ENCODE peak calls at places on chromosomes 12 and 14, in eight cellular contexts. One of them, this sample, is unnamed.
A peak's percentile ranks its signal among the peaks of the same experiment; 100 is the strongest.

GRCh38 chr14:61153436-61153835 is 127.7 kb downstream of the TMEM30B start:
- DNase-seq in pancreas: no peak
- DNase-seq in NCI-H2029: no peak
- DNase-seq in head of caudate nucleus: no peak
- DNase-seq in AG10803: no peak
- DNase-seq in H4: no peak
- DNase-seq in cardiac muscle cell: no peak
- DNase-seq in hepatic stellate cell: no peak
- DNase-seq in this sample: no peak

GRCh38 chr12:6292606-6293005 is 17.9 kb upstream of the PLEKHG6 start:
- DNase-seq in H4: no peak
- DNase-seq in cardiac muscle cell: peak; percentile 76
- DNase-seq in hepatic stellate cell: no peak
- DNase-seq in head of caudate nucleus: no peak
- DNase-seq in pancreas: no peak
- DNase-seq in AG10803: peak; percentile 77
- DNase-seq in NCI-H2029: no peak
- DNase-seq in this sample: no peak

GRCh38 chr14:64714432-64715025 is 10.3 kb downstream of the PLEKHG3 start:
- DNase-seq in H4: no peak
- DNase-seq in AG10803: no peak
- DNase-seq in NCI-H2029: no peak
- DNase-seq in cardiac muscle cell: no peak
- DNase-seq in head of caudate nucleus: no peak
- DNase-seq in pancreas: no peak
- DNase-seq in hepatic stellate cell: no peak
- DNase-seq in this sample: no peak

GRCh38 chr14:77549451-77549850 is 50.8 kb upstream of the ISM2 start:
- DNase-seq in pancreas: no peak
- DNase-seq in cardiac muscle cell: no peak
- DNase-seq in AG10803: no peak
- DNase-seq in NCI-H2029: no peak
- DNase-seq in H4: no peak
- DNase-seq in head of caudate nucleus: no peak
- DNase-seq in hepatic stellate cell: no peak
- DNase-seq in this sample: no peak

GRCh38 chr12:58424735-58425379 is 483.5 kb downstream of the ATP23 start:
- DNase-seq in hepatic stellate cell: no peak
- DNase-seq in AG10803: peak; percentile 52
- DNase-seq in cardiac muscle cell: no peak
- DNase-seq in H4: no peak
- DNase-seq in head of caudate nucleus: no peak
- DNase-seq in NCI-H2029: no peak
- DNase-seq in pancreas: no peak
- DNase-seq in this sample: no peak

GRCh38 chr14:35365130-35366047 is 39.2 kb downstream of the NFKBIA start:
- DNase-seq in AG10803: peak; percentile 83
- DNase-seq in cardiac muscle cell: peak; percentile 76
- DNase-seq in pancreas: no peak
- DNase-seq in head of caudate nucleus: no peak
- DNase-seq in H4: peak; percentile 84
- DNase-seq in NCI-H2029: no peak
- DNase-seq in hepatic stellate cell: peak; percentile 88
- DNase-seq in this sample: peak; percentile 79

GRCh38 chr12:13101854-13102375 is 1.6 kb downstream of the GSG1 start:
- DNase-seq in H4: peak; percentile 53
- DNase-seq in cardiac muscle cell: peak; percentile 32
- DNase-seq in AG10803: no peak
- DNase-seq in NCI-H2029: no peak
- DNase-seq in head of caudate nucleus: no peak
- DNase-seq in hepatic stellate cell: no peak
- DNase-seq in pancreas: no peak
- DNase-seq in this sample: no peak

GRCh38 chr12:103334447-103334846 is 161.3 kb downstream of the C12orf42 start:
- DNase-seq in cardiac muscle cell: no peak
- DNase-seq in hepatic stellate cell: no peak
- DNase-seq in head of caudate nucleus: no peak
- DNase-seq in H4: no peak
- DNase-seq in AG10803: no peak
- DNase-seq in NCI-H2029: no peak
- DNase-seq in pancreas: no peak
- DNase-seq in this sample: no peak

GRCh38 chr12:34600592-34601462 is 578.5 kb downstream of the ALG10 start:
- DNase-seq in NCI-H2029: no peak
- DNase-seq in cardiac muscle cell: no peak
- DNase-seq in hepatic stellate cell: no peak
- DNase-seq in head of caudate nucleus: no peak
- DNase-seq in pancreas: no peak
- DNase-seq in H4: no peak
- DNase-seq in AG10803: no peak
- DNase-seq in this sample: peak; percentile 6

GRCh38 chr14:60651051-60651935 is 2.0 kb upstream of the SIX1 start:
- DNase-seq in NCI-H2029: peak; percentile 68
- DNase-seq in hepatic stellate cell: no peak
- DNase-seq in pancreas: no peak
- DNase-seq in AG10803: no peak
- DNase-seq in cardiac muscle cell: no peak
- DNase-seq in H4: no peak
- DNase-seq in head of caudate nucleus: no peak
- DNase-seq in this sample: no peak

GRCh38 chr12:97568336-97569180 is 106.0 kb downstream of the RMST start:
- DNase-seq in AG10803: no peak
- DNase-seq in cardiac muscle cell: no peak
- DNase-seq in hepatic stellate cell: no peak
- DNase-seq in head of caudate nucleus: no peak
- DNase-seq in NCI-H2029: peak; percentile 47
- DNase-seq in pancreas: peak; percentile 40
- DNase-seq in H4: no peak
- DNase-seq in this sample: no peak

GRCh38 chr12:101891462-101891971 is 14.1 kb downstream of the DRAM1 start:
- DNase-seq in AG10803: peak; percentile 89
- DNase-seq in NCI-H2029: peak; percentile 31
- DNase-seq in pancreas: no peak
- DNase-seq in hepatic stellate cell: peak; percentile 39
- DNase-seq in head of caudate nucleus: no peak
- DNase-seq in H4: peak; percentile 82
- DNase-seq in cardiac muscle cell: peak; percentile 61
- DNase-seq in this sample: no peak

GRCh38 chr14:28744126-28744525 is 22.5 kb upstream of the FOXG1 start:
- DNase-seq in pancreas: no peak
- DNase-seq in cardiac muscle cell: no peak
- DNase-seq in AG10803: no peak
- DNase-seq in head of caudate nucleus: no peak
- DNase-seq in hepatic stellate cell: no peak
- DNase-seq in NCI-H2029: no peak
- DNase-seq in H4: no peak
- DNase-seq in this sample: no peak

GRCh38 chr14:85587152-85587697 is 57.3 kb downstream of the FLRT2 start:
- DNase-seq in NCI-H2029: no peak
- DNase-seq in head of caudate nucleus: no peak
- DNase-seq in cardiac muscle cell: peak; percentile 58
- DNase-seq in H4: peak; percentile 97
- DNase-seq in hepatic stellate cell: no peak
- DNase-seq in AG10803: peak; percentile 80
- DNase-seq in pancreas: no peak
- DNase-seq in this sample: no peak

GRCh38 chr12:10557329-10557728 is 51.6 kb downstream of the EIF2S3B start:
- DNase-seq in cardiac muscle cell: no peak
- DNase-seq in pancreas: no peak
- DNase-seq in AG10803: no peak
- DNase-seq in head of caudate nucleus: no peak
- DNase-seq in NCI-H2029: no peak
- DNase-seq in H4: no peak
- DNase-seq in hepatic stellate cell: no peak
- DNase-seq in this sample: no peak

GRCh38 chr14:104384776-104385071 is 194.8 kb upstream of the C14orf180 start:
- DNase-seq in NCI-H2029: no peak
- DNase-seq in head of caudate nucleus: no peak
- DNase-seq in cardiac muscle cell: no peak
- DNase-seq in hepatic stellate cell: no peak
- DNase-seq in H4: no peak
- DNase-seq in AG10803: no peak
- DNase-seq in pancreas: no peak
- DNase-seq in this sample: peak; percentile 7

GRCh38 chr12:25756974-25757665 is 201.4 kb upstream of the RASSF8 start:
- DNase-seq in H4: no peak
- DNase-seq in AG10803: no peak
- DNase-seq in pancreas: no peak
- DNase-seq in hepatic stellate cell: no peak
- DNase-seq in head of caudate nucleus: no peak
- DNase-seq in NCI-H2029: no peak
- DNase-seq in cardiac muscle cell: no peak
- DNase-seq in this sample: no peak

GRCh38 chr12:130137141-130138018 is 24.9 kb upstream of the FZD10 start:
- DNase-seq in hepatic stellate cell: no peak
- DNase-seq in AG10803: no peak
- DNase-seq in cardiac muscle cell: no peak
- DNase-seq in NCI-H2029: peak; percentile 54
- DNase-seq in pancreas: no peak
- DNase-seq in head of caudate nucleus: no peak
- DNase-seq in H4: peak; percentile 69
- DNase-seq in this sample: no peak

GRCh38 chr14:92037989-92038388 is 1.9 kb downstream of the TRIP11 start:
- DNase-seq in hepatic stellate cell: peak; percentile 14
- DNase-seq in NCI-H2029: no peak
- DNase-seq in head of caudate nucleus: no peak
- DNase-seq in pancreas: no peak
- DNase-seq in H4: no peak
- DNase-seq in AG10803: no peak
- DNase-seq in cardiac muscle cell: no peak
- DNase-seq in this sample: no peak

GRCh38 chr12:49784756-49785409 is 43.3 kb downstream of the NCKAP5L start:
- DNase-seq in cardiac muscle cell: peak; percentile 22
- DNase-seq in AG10803: peak; percentile 41
- DNase-seq in NCI-H2029: no peak
- DNase-seq in head of caudate nucleus: no peak
- DNase-seq in hepatic stellate cell: no peak
- DNase-seq in H4: peak; percentile 39
- DNase-seq in pancreas: no peak
- DNase-seq in this sample: no peak

GRCh38 chr14:56172571-56172971 is 54.4 kb downstream of the PELI2 start:
- DNase-seq in AG10803: peak; percentile 69
- DNase-seq in NCI-H2029: no peak
- DNase-seq in hepatic stellate cell: peak; percentile 54
- DNase-seq in cardiac muscle cell: peak; percentile 82
- DNase-seq in pancreas: no peak
- DNase-seq in head of caudate nucleus: no peak
- DNase-seq in H4: peak; percentile 74
- DNase-seq in this sample: no peak

GRCh38 chr12:27709932-27710591 is 570 bp upstream of the MRPS35 start:
- DNase-seq in pancreas: peak; percentile 26
- DNase-seq in AG10803: peak; percentile 48
- DNase-seq in hepatic stellate cell: peak; percentile 17
- DNase-seq in NCI-H2029: peak; percentile 26
- DNase-seq in H4: no peak
- DNase-seq in head of caudate nucleus: no peak
- DNase-seq in cardiac muscle cell: peak; percentile 68
- DNase-seq in this sample: no peak

GRCh38 chr14:30227871-30228270 is 300.2 kb upstream of the PRKD1 start:
- DNase-seq in AG10803: peak; percentile 58
- DNase-seq in hepatic stellate cell: no peak
- DNase-seq in head of caudate nucleus: no peak
- DNase-seq in NCI-H2029: no peak
- DNase-seq in H4: peak; percentile 43
- DNase-seq in cardiac muscle cell: peak; percentile 63
- DNase-seq in pancreas: no peak
- DNase-seq in this sample: no peak

GRCh38 chr12:94172973-94173372 is 24.6 kb downstream of the PLXNC1 start:
- DNase-seq in NCI-H2029: no peak
- DNase-seq in cardiac muscle cell: peak; percentile 98
- DNase-seq in pancreas: no peak
- DNase-seq in hepatic stellate cell: peak; percentile 32
- DNase-seq in head of caudate nucleus: no peak
- DNase-seq in AG10803: peak; percentile 96
- DNase-seq in H4: peak; percentile 90
- DNase-seq in this sample: no peak

GRCh38 chr12:42156232-42156631 is 11.6 kb upstream of the GXYLT1 start:
- DNase-seq in cardiac muscle cell: no peak
- DNase-seq in AG10803: no peak
- DNase-seq in NCI-H2029: no peak
- DNase-seq in hepatic stellate cell: no peak
- DNase-seq in H4: no peak
- DNase-seq in pancreas: no peak
- DNase-seq in head of caudate nucleus: no peak
- DNase-seq in this sample: no peak

GRCh38 chr12:19031032-19031431 is 98.5 kb upstream of the PLEKHA5 start:
- DNase-seq in pancreas: no peak
- DNase-seq in NCI-H2029: no peak
- DNase-seq in cardiac muscle cell: peak; percentile 77
- DNase-seq in H4: peak; percentile 91
- DNase-seq in head of caudate nucleus: no peak
- DNase-seq in hepatic stellate cell: peak; percentile 81
- DNase-seq in AG10803: peak; percentile 92
- DNase-seq in this sample: no peak

GRCh38 chr14:38808734-38809455 is 294.1 kb downstream of the SEC23A start:
- DNase-seq in H4: no peak
- DNase-seq in NCI-H2029: peak; percentile 12
- DNase-seq in pancreas: no peak
- DNase-seq in head of caudate nucleus: no peak
- DNase-seq in AG10803: no peak
- DNase-seq in cardiac muscle cell: no peak
- DNase-seq in hepatic stellate cell: no peak
- DNase-seq in this sample: no peak

GRCh38 chr12:117119592-117120198 is 20.5 kb upstream of the TESC start:
- DNase-seq in pancreas: no peak
- DNase-seq in hepatic stellate cell: no peak
- DNase-seq in head of caudate nucleus: no peak
- DNase-seq in AG10803: no peak
- DNase-seq in NCI-H2029: peak; percentile 34
- DNase-seq in cardiac muscle cell: no peak
- DNase-seq in H4: peak; percentile 26
- DNase-seq in this sample: no peak

GRCh38 chr14:101559624-101560533 is 1.4 kb upstream of the DIO3 start:
- DNase-seq in cardiac muscle cell: peak; percentile 48
- DNase-seq in NCI-H2029: no peak
- DNase-seq in AG10803: peak; percentile 1
- DNase-seq in head of caudate nucleus: no peak
- DNase-seq in pancreas: peak; percentile 39
- DNase-seq in hepatic stellate cell: no peak
- DNase-seq in H4: no peak
- DNase-seq in this sample: no peak

GRCh38 chr12:109600481-109600880 is 26.9 kb downstream of the MVK start:
- DNase-seq in AG10803: no peak
- DNase-seq in H4: no peak
- DNase-seq in NCI-H2029: no peak
- DNase-seq in head of caudate nucleus: no peak
- DNase-seq in hepatic stellate cell: no peak
- DNase-seq in cardiac muscle cell: no peak
- DNase-seq in pancreas: peak; percentile 71
- DNase-seq in this sample: no peak

GRCh38 chr14:75689012-75689411 is 28.0 kb downstream of the TTLL5 start:
- DNase-seq in cardiac muscle cell: peak; percentile 62
- DNase-seq in H4: no peak
- DNase-seq in head of caudate nucleus: no peak
- DNase-seq in AG10803: peak; percentile 65
- DNase-seq in hepatic stellate cell: no peak
- DNase-seq in pancreas: no peak
- DNase-seq in NCI-H2029: no peak
- DNase-seq in this sample: no peak

GRCh38 chr12:110105159-110105558 is 19.0 kb upstream of the IFT81 start:
- DNase-seq in H4: no peak
- DNase-seq in AG10803: no peak
- DNase-seq in head of caudate nucleus: no peak
- DNase-seq in cardiac muscle cell: no peak
- DNase-seq in hepatic stellate cell: no peak
- DNase-seq in pancreas: no peak
- DNase-seq in NCI-H2029: no peak
- DNase-seq in this sample: no peak

GRCh38 chr12:6950944-6951540 is at the start of gene PTPN6:
- DNase-seq in hepatic stellate cell: no peak
- DNase-seq in H4: no peak
- DNase-seq in pancreas: no peak
- DNase-seq in NCI-H2029: no peak
- DNase-seq in head of caudate nucleus: no peak
- DNase-seq in cardiac muscle cell: no peak
- DNase-seq in AG10803: no peak
- DNase-seq in this sample: peak; percentile 68

GRCh38 chr12:27818421-27818918 is 38.4 kb upstream of the MANSC4 start:
- DNase-seq in NCI-H2029: no peak
- DNase-seq in cardiac muscle cell: no peak
- DNase-seq in head of caudate nucleus: no peak
- DNase-seq in H4: peak; percentile 9
- DNase-seq in pancreas: peak; percentile 23
- DNase-seq in AG10803: no peak
- DNase-seq in hepatic stellate cell: no peak
- DNase-seq in this sample: no peak

This sample was measured in activated naive CD4-positive, alpha-beta T cell treated with anti-CD3 and anti-CD28 coated beads, Interleukin-2, amount 50 U/mL, for 16 hours.